ENCODE peak calls at places on chromosomes 5 and 9, in six cellular contexts. D is dorsolateral prefrontal cortex; F is A172; A is effector memory CD4-positive, alpha-beta T cell; O is NB4; R is AG04449. W is an unnamed sample.

GRCh38 chr5:158978061-158978745 is 121.5 kb downstream of the EBF1 start:
- DNase-seq in D (no peak), F (peak; percentile 35), A (no peak), O (no peak), R (no peak), W (no peak)

GRCh38 chr5:145827275-145827674 is 7.9 kb downstream of the PRELID2 start:
- DNase-seq in D (no peak), F (no peak), A (no peak), O (no peak), R (no peak), W (no peak)

GRCh38 chr9:8963882-8964281 is 1164.3 kb upstream of the DMAC1 start:
- DNase-seq in D (no peak), F (peak; percentile 6), A (no peak), O (no peak), R (no peak), W (no peak)

GRCh38 chr5:345404-346195 is 24.1 kb downstream of the AHRR start:
- DNase-seq in D (no peak), F (no peak), A (no peak), O (peak; percentile 22), R (no peak), W (no peak)

GRCh38 chr9:91724609-91725505 is 225.2 kb downstream of the ROR2 start:
- DNase-seq in D (no peak), F (no peak), A (no peak), O (no peak), R (no peak), W (no peak)

GRCh38 chr5:172569862-172570558 is 71.1 kb upstream of the NEURL1B start:
- DNase-seq in D (no peak), F (no peak), A (no peak), O (no peak), R (no peak), W (no peak)

GRCh38 chr5:172071244-172071875 is 64.9 kb upstream of the FBXW11 start:
- DNase-seq in D (no peak), F (no peak), A (no peak), O (no peak), R (no peak), W (no peak)

GRCh38 chr9:96241391-96241809 is 60.6 kb downstream of the HSD17B3 start:
- DNase-seq in D (no peak), F (peak; percentile 96), A (no peak), O (no peak), R (no peak), W (no peak)

GRCh38 chr9:132559711-132560110 is 22.7 kb upstream of the BARHL1 start:
- DNase-seq in D (no peak), F (no peak), A (no peak), O (no peak), R (no peak), W (no peak)

GRCh38 chr5:113480243-113480642 is 8.0 kb downstream of the MCC start:
- DNase-seq in D (no peak), F (no peak), A (no peak), O (no peak), R (no peak), W (no peak)

GRCh38 chr9:135731454-135731853 is 29.5 kb downstream of the KCNT1 start:
- DNase-seq in D (no peak), F (no peak), A (no peak), O (no peak), R (no peak), W (no peak)

GRCh38 chr5:142296914-142297417 is 27.9 kb downstream of the SPRY4 start:
- DNase-seq in D (no peak), F (peak; percentile 87), A (no peak), O (no peak), R (peak; percentile 71), W (no peak)

GRCh38 chr9:129033216-129033615 is 3.2 kb upstream of the MIGA2 start:
- DNase-seq in D (no peak), F (no peak), A (no peak), O (no peak), R (no peak), W (no peak)

GRCh38 chr5:125484272-125485002 is 738.0 kb upstream of the ZNF608 start:
- DNase-seq in D (peak; percentile 68), F (peak; percentile 96), A (no peak), O (no peak), R (peak; percentile 81), W (peak; percentile 94)

GRCh38 chr5:159825551-159826051 is 90.7 kb upstream of the ADRA1B start:
- DNase-seq in D (no peak), F (peak; percentile 83), A (no peak), O (no peak), R (no peak), W (no peak)

GRCh38 chr5:99721487-99721886 is 792.7 kb upstream of the CHD1 start:
- DNase-seq in D (no peak), F (no peak), A (no peak), O (no peak), R (no peak), W (no peak)

GRCh38 chr9:110429453-110429852 is 91.8 kb upstream of the TXNDC8 start:
- DNase-seq in D (no peak), F (no peak), A (no peak), O (no peak), R (no peak), W (no peak)

GRCh38 chr9:69157751-69158466 is 16.2 kb upstream of the TJP2 start:
- DNase-seq in D (no peak), F (peak; percentile 75), A (no peak), O (no peak), R (no peak), W (no peak)

GRCh38 chr9:130215341-130216119 is 43.3 kb downstream of the NCS1 start:
- DNase-seq in D (no peak), F (peak; percentile 74), A (no peak), O (peak; percentile 91), R (no peak), W (no peak)

GRCh38 chr5:163248856-163249255 is 188.5 kb upstream of the CCNG1 start:
- DNase-seq in D (no peak), F (no peak), A (no peak), O (no peak), R (peak; percentile 0), W (no peak)

GRCh38 chr5:176364765-176365662 is at the start of gene ARL10:
- DNase-seq in D (peak; percentile 12), F (no peak), A (peak; percentile 47), O (no peak), R (no peak), W (no peak)

GRCh38 chr9:29514336-29514735 is 1941.1 kb upstream of the C9orf72 start:
- DNase-seq in D (peak; percentile 34), F (no peak), A (no peak), O (peak; percentile 7), R (no peak), W (peak; percentile 86)

GRCh38 chr5:78661691-78662090 is 13.1 kb upstream of the LHFPL2 start:
- DNase-seq in D (no peak), F (no peak), A (no peak), O (no peak), R (no peak), W (no peak)

GRCh38 chr9:69115621-69116020 is 58.5 kb upstream of the TJP2 start:
- DNase-seq in D (no peak), F (no peak), A (no peak), O (no peak), R (no peak), W (no peak)

GRCh38 chr9:96057155-96057554 is 181.7 kb downstream of the ERCC6L2 start:
- DNase-seq in D (no peak), F (peak; percentile 25), A (no peak), O (no peak), R (no peak), W (no peak)

GRCh38 chr5:74596930-74597329 is 43.6 kb downstream of the ENC1 start:
- DNase-seq in D (no peak), F (no peak), A (no peak), O (no peak), R (no peak), W (no peak)

GRCh38 chr9:31355965-31356364 is 1028.5 kb upstream of the ACO1 start:
- DNase-seq in D (no peak), F (no peak), A (no peak), O (no peak), R (no peak), W (peak; percentile 13)

GRCh38 chr5:102833146-102833545 is 78.0 kb downstream of the PAM start:
- DNase-seq in D (no peak), F (no peak), A (no peak), O (no peak), R (no peak), W (no peak)

GRCh38 chr9:20187318-20187717 is 398.5 kb upstream of the SLC24A2 start:
- DNase-seq in D (no peak), F (no peak), A (no peak), O (no peak), R (no peak), W (no peak)

GRCh38 chr5:15248731-15249130 is 251.2 kb upstream of the FBXL7 start:
- DNase-seq in D (no peak), F (no peak), A (no peak), O (no peak), R (no peak), W (no peak)

GRCh38 chr5:77294212-77294611 is 83.7 kb downstream of the PDE8B start:
- DNase-seq in D (no peak), F (no peak), A (no peak), O (no peak), R (no peak), W (no peak)

W was measured in NCI-H2081.